ENCODE peak calls at places on chromosomes 1 and 21, in five cellular contexts. One of them, this sample, is unnamed.
A peak's percentile ranks its signal among the peaks of the same experiment; 100 is the strongest.

GRCh38 chr1:174445817-174446216 is 1.9 kb upstream of the GPR52 start:
- DNase-seq in H1: no peak
- DNase-seq in K562: no peak
- DNase-seq in GM12891: no peak
- DNase-seq in HepG2: no peak
- DNase-seq in this sample: no peak

GRCh38 chr1:201184307-201184706 is 6.3 kb upstream of the IGFN1 start:
- DNase-seq in H1: no peak
- DNase-seq in K562: no peak
- DNase-seq in GM12891: no peak
- DNase-seq in HepG2: no peak
- DNase-seq in this sample: no peak

GRCh38 chr1:36133484-36133883 is 8.5 kb upstream of the COL8A2 start:
- DNase-seq in H1: no peak
- DNase-seq in K562: no peak
- DNase-seq in GM12891: no peak
- DNase-seq in HepG2: no peak
- DNase-seq in this sample: no peak

GRCh38 chr1:111754964-111755320 is 759 bp upstream of the DDX20 start:
- DNase-seq in H1: no peak
- DNase-seq in K562: peak; percentile 66
- DNase-seq in GM12891: peak; percentile 24
- DNase-seq in HepG2: no peak
- DNase-seq in this sample: no peak

GRCh38 chr21:26082549-26082948 is 88.0 kb downstream of the APP start:
- DNase-seq in H1: no peak
- DNase-seq in K562: no peak
- DNase-seq in GM12891: no peak
- DNase-seq in HepG2: no peak
- DNase-seq in this sample: no peak

GRCh38 chr1:89633745-89634625 is 1.1 kb downstream of the LRRC8C start:
- DNase-seq in H1: no peak
- DNase-seq in K562: peak; percentile 38
- DNase-seq in GM12891: no peak
- DNase-seq in HepG2: no peak
- DNase-seq in this sample: no peak

GRCh38 chr1:86380257-86380861 is 15.8 kb downstream of the ODF2L start:
- DNase-seq in H1: no peak
- DNase-seq in K562: peak; percentile 68
- DNase-seq in GM12891: no peak
- DNase-seq in HepG2: peak; percentile 55
- DNase-seq in this sample: no peak

GRCh38 chr1:6033986-6034749 is 11.5 kb upstream of the KCNAB2 start:
- DNase-seq in H1: peak; percentile 95
- DNase-seq in K562: peak; percentile 78
- DNase-seq in GM12891: peak; percentile 60
- DNase-seq in HepG2: peak; percentile 49
- DNase-seq in this sample: no peak

GRCh38 chr1:112840631-112841624 is 115.1 kb downstream of the SLC16A1 start:
- DNase-seq in H1: no peak
- DNase-seq in K562: no peak
- DNase-seq in GM12891: no peak
- DNase-seq in HepG2: no peak
- DNase-seq in this sample: no peak

GRCh38 chr1:115969509-115969908 is 6.8 kb upstream of the SLC22A15 start:
- DNase-seq in H1: peak; percentile 68
- DNase-seq in K562: peak; percentile 44
- DNase-seq in GM12891: no peak
- DNase-seq in HepG2: no peak
- DNase-seq in this sample: no peak

GRCh38 chr1:160567858-160568682 is 11.2 kb downstream of the CD84 start:
- DNase-seq in H1: no peak
- DNase-seq in K562: peak; percentile 48
- DNase-seq in GM12891: no peak
- DNase-seq in HepG2: no peak
- DNase-seq in this sample: no peak
- TF ChIP-seq POLR2A in H1: no peak
- TF ChIP-seq POLR2A in K562: no peak
- TF ChIP-seq POLR2A in GM12891: peak; percentile 39
- TF ChIP-seq POLR2A in HepG2: no peak
- TF ChIP-seq POLR2A in this sample: no peak

GRCh38 chr1:41122851-41123518 is 101.5 kb upstream of the SLFNL1 start:
- DNase-seq in H1: no peak
- DNase-seq in K562: peak; percentile 45
- DNase-seq in GM12891: no peak
- DNase-seq in HepG2: peak; percentile 86
- DNase-seq in this sample: no peak
- TF ChIP-seq TAF1 in H1: no peak
- TF ChIP-seq TAF1 in K562: no peak
- TF ChIP-seq TAF1 in GM12891: no peak
- TF ChIP-seq TAF1 in HepG2: no peak
- TF ChIP-seq TAF1 in this sample: no peak

GRCh38 chr1:203273869-203274602 is 31.3 kb upstream of the BTG2 start:
- DNase-seq in H1: no peak
- DNase-seq in K562: no peak
- DNase-seq in GM12891: no peak
- DNase-seq in HepG2: no peak
- DNase-seq in this sample: no peak
- TF ChIP-seq POLR2A in H1: no peak
- TF ChIP-seq POLR2A in K562: no peak
- TF ChIP-seq POLR2A in GM12891: no peak
- TF ChIP-seq POLR2A in HepG2: no peak
- TF ChIP-seq POLR2A in this sample: peak; percentile 45

GRCh38 chr1:205505076-205505729 is 734 bp downstream of the CDK18 start:
- DNase-seq in H1: no peak
- DNase-seq in K562: no peak
- DNase-seq in GM12891: no peak
- DNase-seq in HepG2: no peak
- DNase-seq in this sample: no peak

GRCh38 chr1:205504311-205505075 is at the start of gene CDK18:
- DNase-seq in H1: peak; percentile 85
- DNase-seq in K562: no peak
- DNase-seq in GM12891: no peak
- DNase-seq in HepG2: peak; percentile 78
- DNase-seq in this sample: no peak

GRCh38 chr1:205507896-205508714 is 3.6 kb downstream of the CDK18 start:
- DNase-seq in H1: no peak
- DNase-seq in K562: no peak
- DNase-seq in GM12891: no peak
- DNase-seq in HepG2: no peak
- DNase-seq in this sample: no peak

GRCh38 chr1:205506409-205507196 is 2.1 kb downstream of the CDK18 start:
- DNase-seq in H1: no peak
- DNase-seq in K562: no peak
- DNase-seq in GM12891: no peak
- DNase-seq in HepG2: no peak
- DNase-seq in this sample: no peak

DNA sequence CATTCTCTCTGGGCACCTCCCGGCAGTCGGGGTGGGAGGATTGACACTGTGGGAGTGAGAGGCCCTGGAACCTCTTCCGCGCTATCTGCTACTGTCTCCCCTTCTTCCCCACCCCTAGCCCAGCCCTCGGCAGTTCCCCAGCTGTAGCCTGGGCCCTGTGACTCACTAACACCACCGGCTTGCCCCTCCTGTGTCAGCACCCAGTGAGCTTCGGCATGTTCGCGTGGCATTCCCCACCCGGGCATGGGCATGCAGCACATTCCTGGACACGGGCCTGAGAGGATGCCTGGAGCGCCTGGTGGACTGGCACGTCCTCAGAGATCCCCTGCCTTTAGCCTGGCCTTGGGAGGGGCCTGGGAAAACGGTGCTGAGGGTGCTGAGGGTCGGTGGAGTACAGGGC is 1.3 kb downstream of the CDK18 start:
- DNase-seq in H1: no peak
- DNase-seq in K562: no peak
- DNase-seq in GM12891: no peak
- DNase-seq in HepG2: no peak
- DNase-seq in this sample: no peak
- TF ChIP-seq TAF1 in H1: no peak
- TF ChIP-seq TAF1 in K562: no peak
- TF ChIP-seq TAF1 in GM12891: no peak
- TF ChIP-seq TAF1 in HepG2: no peak
- TF ChIP-seq TAF1 in this sample: no peak

GRCh38 chr1:114670083-114671010 is 498 bp upstream of the DENND2C start:
- DNase-seq in H1: peak; percentile 90
- DNase-seq in K562: peak; percentile 93
- DNase-seq in GM12891: peak; percentile 87
- DNase-seq in HepG2: peak; percentile 81
- DNase-seq in this sample: peak; percentile 85
- TF ChIP-seq POLR2A in H1: no peak
- TF ChIP-seq POLR2A in K562: no peak
- TF ChIP-seq POLR2A in GM12891: no peak
- TF ChIP-seq POLR2A in HepG2: no peak
- TF ChIP-seq POLR2A in this sample: peak; percentile 34

GRCh38 chr1:207361910-207362309 is 40.4 kb downstream of the CD55 start:
- DNase-seq in H1: no peak
- DNase-seq in K562: peak; percentile 54
- DNase-seq in GM12891: no peak
- DNase-seq in HepG2: no peak
- DNase-seq in this sample: no peak

GRCh38 chr1:207364622-207365021 is 43.1 kb downstream of the CD55 start:
- DNase-seq in H1: no peak
- DNase-seq in K562: no peak
- DNase-seq in GM12891: no peak
- DNase-seq in HepG2: no peak
- DNase-seq in this sample: no peak

GRCh38 chr1:207366022-207366421 is 44.5 kb downstream of the CD55 start:
- DNase-seq in H1: no peak
- DNase-seq in K562: no peak
- DNase-seq in GM12891: no peak
- DNase-seq in HepG2: no peak
- DNase-seq in this sample: no peak

GRCh38 chr1:207365063-207365462 is 43.6 kb downstream of the CD55 start:
- DNase-seq in H1: no peak
- DNase-seq in K562: no peak
- DNase-seq in GM12891: no peak
- DNase-seq in HepG2: no peak
- DNase-seq in this sample: no peak

GRCh38 chr1:207362962-207363858 is 41.7 kb downstream of the CD55 start:
- DNase-seq in H1: no peak
- DNase-seq in K562: peak; percentile 77
- DNase-seq in GM12891: no peak
- DNase-seq in HepG2: no peak
- DNase-seq in this sample: no peak
- TF ChIP-seq TAF1 in H1: no peak
- TF ChIP-seq TAF1 in K562: no peak
- TF ChIP-seq TAF1 in GM12891: no peak
- TF ChIP-seq TAF1 in HepG2: no peak
- TF ChIP-seq TAF1 in this sample: no peak

This sample was measured in GM12892.